ENCODE peak calls at places on chromosomes 6 and 20, in nine cellular contexts. Y, S, T, O, Q, V, E, M and B are unnamed samples. For H4K20me1 and H3K9me3, the result is how much of the 10 kb centered on the place peaks cover.

GRCh38 chr6:135451617-135452190 is 45.8 kb downstream of the AHI1 start:
- DNase-seq in Y (peak), S (peak), T (peak), O (peak), Q (peak), V (peak), E (no peak), M (peak), B (peak)

GRCh38 chr6:108556864-108557493 is 3.7 kb upstream of the FOXO3 start:
- DNase-seq in Y (peak), S (peak), T (peak), O (no peak), Q (peak), V (no peak), E (no peak), M (no peak), B (peak)

GRCh38 chr20:63081831-63082230 is 75.1 kb upstream of the BHLHE23 start:
- DNase-seq in Y (no peak), S (no peak), T (no peak), O (no peak), Q (no peak), V (no peak), E (no peak), M (no peak), B (no peak)

GRCh38 chr6:73696990-73697651 is 1.1 kb downstream of the CD109 start:
- DNase-seq in Y (no peak), S (peak), T (no peak), O (no peak), Q (no peak), V (peak), E (no peak), M (peak), B (no peak)

GRCh38 chr6:32883789-32884188 is 29.8 kb downstream of the PSMB9 start:
- DNase-seq in Y (peak), S (no peak), T (peak), O (no peak), Q (peak), V (peak), E (no peak), M (peak), B (peak)

GRCh38 chr6:112396221-112396620 is 49.1 kb downstream of the RFPL4B start:
- DNase-seq in Y (peak), S (peak), T (peak), O (no peak), Q (no peak), V (no peak), E (no peak), M (no peak), B (no peak)

GRCh38 chr6:107819217-107819616 is 4.9 kb downstream of the SCML4 start:
- DNase-seq in Y (no peak), S (no peak), T (no peak), O (no peak), Q (no peak), V (peak), E (peak), M (peak), B (no peak)

GRCh38 chr6:84926171-84926570 is 161.8 kb upstream of the TBX18 start:
- DNase-seq in Y (no peak), S (no peak), T (no peak), O (no peak), Q (peak), V (no peak), E (no peak), M (peak), B (no peak)

GRCh38 chr6:89079611-89080213 is 839 bp upstream of the PNRC1 start:
- DNase-seq in Y (peak), S (peak), T (peak), O (peak), Q (peak), V (peak), E (no peak), M (peak), B (peak)

GRCh38 chr6:132085731-132086130 is 134.6 kb upstream of the CCN2 start:
- DNase-seq in Y (no peak), S (no peak), T (no peak), O (no peak), Q (no peak), V (no peak), E (no peak), M (no peak), B (no peak)

GRCh38 chr6:132084811-132085509 is 133.8 kb upstream of the CCN2 start:
- DNase-seq in Y (peak), S (peak), T (peak), O (no peak), Q (peak), V (peak), E (no peak), M (peak), B (no peak)

GRCh38 chr6:132079286-132079685 is 128.1 kb upstream of the CCN2 start:
- DNase-seq in Y (no peak), S (no peak), T (no peak), O (no peak), Q (no peak), V (no peak), E (no peak), M (no peak), B (no peak)

GRCh38 chr6:132082421-132082820 is 131.2 kb upstream of the CCN2 start:
- DNase-seq in Y (peak), S (no peak), T (no peak), O (no peak), Q (no peak), V (no peak), E (no peak), M (no peak), B (no peak)

GRCh38 chr6:132081338-132081737 is 130.2 kb upstream of the CCN2 start:
- DNase-seq in Y (no peak), S (no peak), T (no peak), O (no peak), Q (no peak), V (no peak), E (no peak), M (no peak), B (no peak)
- H3K27ac ChIP-seq in Y (no peak), S (no peak), T (no peak), O (no peak), Q (no peak), V (no peak), E (no peak), M (no peak), B (no peak)

GRCh38 chr20:36466089-36466488 is 75.2 kb upstream of the MYL9 start:
- DNase-seq in Y (no peak), S (no peak), T (no peak), O (peak), Q (no peak), V (peak), E (no peak), M (no peak), B (no peak)

GRCh38 chr20:36463212-36464061 is 77.9 kb upstream of the MYL9 start:
- DNase-seq in Y (no peak), S (no peak), T (no peak), O (peak), Q (no peak), V (peak), E (no peak), M (no peak), B (no peak)

GRCh38 chr20:36467076-36467999 is 74.0 kb upstream of the MYL9 start:
- DNase-seq in Y (no peak), S (peak), T (peak), O (peak), Q (peak), V (peak), E (no peak), M (peak), B (no peak)

GRCh38 chr20:36462440-36463211 is 78.7 kb upstream of the MYL9 start:
- DNase-seq in Y (peak), S (peak), T (peak), O (peak), Q (peak), V (peak), E (peak), M (no peak), B (peak)

GRCh38 chr20:36465109-36466080 is 75.9 kb upstream of the MYL9 start:
- DNase-seq in Y (peak), S (peak), T (peak), O (no peak), Q (peak), V (peak), E (no peak), M (peak), B (peak)
- H4K20me1 ChIP-seq in Y (half or more), S (under half), T (half or more), O (under half), Q (under half), V (under half), E (under half), M (under half), B (half or more)

GRCh38 chr20:58297394-58297793 is 12.1 kb upstream of the RAB22A start:
- DNase-seq in Y (no peak), S (no peak), T (no peak), O (no peak), Q (no peak), V (no peak), E (no peak), M (no peak), B (no peak)
- H3K9me3 ChIP-seq in Y (under half), S (under half), T (under half), O (under half), Q (under half), V (under half), E (under half), M (under half), B (under half)

GRCh38 chr20:51532577-51533191 is 9.8 kb downstream of the NFATC2 start:
- DNase-seq in Y (peak), S (peak), T (no peak), O (no peak), Q (peak), V (peak), E (no peak), M (no peak), B (no peak)
- H3K27ac ChIP-seq in Y (peak), S (peak), T (peak), O (no peak), Q (peak), V (peak), E (no peak), M (no peak), B (no peak)

GRCh38 chr20:17655865-17656489 is 26.1 kb downstream of the RRBP1 start:
- DNase-seq in Y (peak), S (peak), T (no peak), O (no peak), Q (no peak), V (peak), E (no peak), M (peak), B (no peak)
- H4K20me1 ChIP-seq in Y (half or more), S (under half), T (half or more), O (under half), Q (under half), V (under half), E (under half), M (under half), B (under half)

DNA sequence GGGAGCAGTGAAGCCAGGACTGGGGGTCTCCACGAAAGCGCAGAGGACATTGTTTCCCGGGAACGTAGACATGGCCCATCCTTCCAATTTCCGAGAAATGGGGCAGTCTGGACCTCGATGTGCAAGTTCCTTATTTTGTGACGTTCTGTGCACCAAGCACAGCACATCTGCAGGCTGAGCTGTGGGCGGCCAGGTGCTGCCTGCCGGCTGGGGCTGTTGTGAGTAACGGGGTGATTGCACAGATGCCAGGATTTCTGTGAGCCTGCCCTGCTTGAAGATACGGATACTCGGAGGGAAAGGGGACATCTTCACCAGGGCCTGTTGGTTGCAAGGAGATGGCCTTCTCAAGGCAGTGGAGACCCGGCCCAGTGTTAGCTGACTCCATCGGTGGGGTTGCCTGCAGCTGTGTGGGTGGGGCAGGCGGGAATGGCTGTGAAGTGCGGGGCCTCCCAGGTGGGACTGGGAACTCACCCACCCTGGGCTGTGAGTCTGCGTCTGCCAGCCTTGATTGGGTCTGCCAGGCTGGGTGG is 27.6 kb downstream of the CDH4 start:
- DNase-seq in Y (no peak), S (no peak), T (no peak), O (no peak), Q (no peak), V (no peak), E (no peak), M (no peak), B (no peak)
- H3K9me3 ChIP-seq in Y (under half), S (under half), T (under half), O (under half), Q (under half), V (under half), E (under half), M (under half), B (under half)

GRCh38 chr6:126826315-126826714 is 292.2 kb upstream of the RSPO3 start:
- DNase-seq in Y (peak), S (no peak), T (no peak), O (no peak), Q (no peak), V (peak), E (no peak), M (no peak), B (no peak)

DNA sequence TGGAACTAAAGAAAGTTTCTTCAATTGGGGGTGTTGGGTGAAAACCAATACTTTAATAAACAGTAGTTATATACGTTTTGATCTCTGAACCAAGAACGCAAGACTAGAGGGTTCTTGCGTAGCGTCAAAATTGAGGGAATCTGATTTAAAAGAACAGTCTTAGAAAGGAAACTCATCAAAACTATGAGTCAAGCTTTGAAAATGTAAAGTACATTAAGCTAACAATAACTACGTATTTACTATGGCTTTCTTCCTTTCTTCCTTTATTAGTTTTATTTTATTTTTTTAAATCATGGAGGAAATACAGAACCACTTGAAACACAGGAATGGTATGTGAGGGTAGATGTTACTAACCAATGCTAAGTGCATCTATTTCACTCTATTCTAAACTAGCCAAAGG is 287.0 kb upstream of the RSPO3 start:
- DNase-seq in Y (no peak), S (peak), T (no peak), O (no peak), Q (no peak), V (no peak), E (no peak), M (no peak), B (no peak)
- H3K27ac ChIP-seq in Y (no peak), S (no peak), T (no peak), O (no peak), Q (no peak), V (no peak), E (no peak), M (no peak), B (no peak)

GRCh38 chr20:4699216-4699615 is 22.5 kb upstream of the PRND start:
- DNase-seq in Y (no peak), S (no peak), T (no peak), O (no peak), Q (no peak), V (no peak), E (no peak), M (no peak), B (no peak)

GRCh38 chr20:4697189-4697873 is 24.4 kb upstream of the PRND start:
- DNase-seq in Y (no peak), S (no peak), T (no peak), O (no peak), Q (no peak), V (no peak), E (no peak), M (no peak), B (no peak)

GRCh38 chr20:4694076-4694475 is 27.6 kb upstream of the PRND start:
- DNase-seq in Y (no peak), S (no peak), T (no peak), O (no peak), Q (no peak), V (no peak), E (no peak), M (no peak), B (no peak)

GRCh38 chr20:4699957-4700356 is 21.8 kb upstream of the PRND start:
- DNase-seq in Y (no peak), S (no peak), T (no peak), O (no peak), Q (no peak), V (no peak), E (no peak), M (no peak), B (no peak)

DNA sequence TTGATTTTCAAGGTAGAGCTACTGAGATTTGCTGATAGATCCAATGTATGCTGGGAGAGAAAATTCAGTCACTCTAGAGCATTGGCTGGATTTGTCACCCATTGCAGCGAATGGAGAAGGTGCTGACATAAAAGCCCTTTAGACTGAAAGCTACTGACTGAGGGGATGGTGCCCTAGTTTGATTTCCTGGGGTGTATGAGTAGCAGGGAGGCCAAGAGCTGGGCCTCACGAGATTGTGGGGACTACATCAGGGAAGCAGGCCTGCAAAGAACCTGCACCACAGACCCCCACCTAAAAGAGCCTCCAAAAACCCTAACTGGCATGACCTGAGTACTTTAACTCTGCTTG is 23.9 kb upstream of the PRND start:
- DNase-seq in Y (no peak), S (no peak), T (no peak), O (no peak), Q (no peak), V (no peak), E (no peak), M (no peak), B (no peak)
- H4K20me1 ChIP-seq in Y (under half), S (half or more), T (under half), O (under half), Q (under half), V (under half), E (under half), M (half or more), B (under half)